ENCODE peak calls at places on chromosomes 1 and 21, in five cellular contexts. One of them, this sample, is unnamed.

GRCh38 chr1:38327559-38327973 is 281.0 kb upstream of the POU3F1 start:
- DNase-seq in GM10248: no peak
- DNase-seq in PC-9: no peak
- DNase-seq in mammary epithelial cell: no peak
- DNase-seq in Calu3: no peak
- DNase-seq in this sample: no peak

GRCh38 chr1:225735252-225736149 is 42.1 kb upstream of the SRP9 start:
- DNase-seq in PC-9: peak
- DNase-seq in GM10248: no peak
- DNase-seq in Calu3: peak
- DNase-seq in mammary epithelial cell: peak
- DNase-seq in this sample: no peak

GRCh38 chr1:68321084-68321685 is 88.9 kb upstream of the WLS start:
- DNase-seq in Calu3: peak
- DNase-seq in mammary epithelial cell: no peak
- DNase-seq in PC-9: peak
- DNase-seq in GM10248: peak
- DNase-seq in this sample: peak

GRCh38 chr1:233020441-233020840 is 70.0 kb downstream of the NTPCR start:
- DNase-seq in PC-9: no peak
- DNase-seq in GM10248: no peak
- DNase-seq in mammary epithelial cell: no peak
- DNase-seq in Calu3: no peak
- DNase-seq in this sample: no peak

GRCh38 chr1:81174052-81174451 is 626.7 kb upstream of the ADGRL2 start:
- DNase-seq in mammary epithelial cell: peak
- DNase-seq in GM10248: no peak
- DNase-seq in PC-9: peak
- DNase-seq in Calu3: peak
- DNase-seq in this sample: no peak

GRCh38 chr1:108962681-108963051 is 618 bp downstream of the CLCC1 start:
- DNase-seq in PC-9: peak
- DNase-seq in mammary epithelial cell: peak
- DNase-seq in Calu3: peak
- DNase-seq in GM10248: no peak
- DNase-seq in this sample: no peak

GRCh38 chr1:18761948-18762905 is 97.2 kb downstream of the TAS1R2 start:
- DNase-seq in Calu3: no peak
- DNase-seq in GM10248: no peak
- DNase-seq in PC-9: no peak
- DNase-seq in mammary epithelial cell: no peak
- DNase-seq in this sample: no peak

GRCh38 chr1:186500804-186501203 is 39.9 kb upstream of the PDC start:
- DNase-seq in GM10248: no peak
- DNase-seq in PC-9: no peak
- DNase-seq in Calu3: no peak
- DNase-seq in mammary epithelial cell: peak
- DNase-seq in this sample: no peak

GRCh38 chr1:61301824-61302652 is 219.7 kb downstream of the NFIA start:
- DNase-seq in Calu3: no peak
- DNase-seq in GM10248: no peak
- DNase-seq in PC-9: no peak
- DNase-seq in mammary epithelial cell: peak
- DNase-seq in this sample: no peak

GRCh38 chr1:42306977-42307376 is 28.1 kb downstream of the FOXJ3 start:
- DNase-seq in PC-9: no peak
- DNase-seq in mammary epithelial cell: no peak
- DNase-seq in Calu3: no peak
- DNase-seq in GM10248: no peak
- DNase-seq in this sample: no peak

GRCh38 chr21:28742527-28742926 is 250.2 kb downstream of the LTN1 start:
- DNase-seq in GM10248: no peak
- DNase-seq in PC-9: no peak
- DNase-seq in Calu3: no peak
- DNase-seq in mammary epithelial cell: peak
- DNase-seq in this sample: no peak
- TF ChIP-seq CTCF in GM10248: no peak
- TF ChIP-seq CTCF in PC-9: no peak
- TF ChIP-seq CTCF in Calu3: no peak
- TF ChIP-seq CTCF in mammary epithelial cell: peak
- TF ChIP-seq CTCF in this sample: no peak

GRCh38 chr21:24759348-24760118 is 847.7 kb downstream of the MRPL39 start:
- DNase-seq in GM10248: no peak
- DNase-seq in PC-9: no peak
- DNase-seq in mammary epithelial cell: no peak
- DNase-seq in Calu3: no peak
- DNase-seq in this sample: no peak
- TF ChIP-seq CTCF in GM10248: no peak
- TF ChIP-seq CTCF in PC-9: no peak
- TF ChIP-seq CTCF in mammary epithelial cell: no peak
- TF ChIP-seq CTCF in Calu3: no peak
- TF ChIP-seq CTCF in this sample: no peak

GRCh38 chr21:15061747-15062146 is 3.1 kb downstream of the NRIP1 start:
- DNase-seq in PC-9: no peak
- DNase-seq in GM10248: no peak
- DNase-seq in mammary epithelial cell: no peak
- DNase-seq in Calu3: no peak
- DNase-seq in this sample: no peak

GRCh38 chr21:15061284-15061683 is 3.5 kb downstream of the NRIP1 start:
- DNase-seq in GM10248: no peak
- DNase-seq in mammary epithelial cell: no peak
- DNase-seq in Calu3: no peak
- DNase-seq in PC-9: no peak
- DNase-seq in this sample: no peak

GRCh38 chr21:15063081-15063820 is 1.5 kb downstream of the NRIP1 start:
- DNase-seq in mammary epithelial cell: peak
- DNase-seq in PC-9: peak
- DNase-seq in Calu3: no peak
- DNase-seq in GM10248: no peak
- DNase-seq in this sample: peak

GRCh38 chr21:15063821-15064575 is 802 bp downstream of the NRIP1 start:
- DNase-seq in GM10248: no peak
- DNase-seq in Calu3: peak
- DNase-seq in mammary epithelial cell: peak
- DNase-seq in PC-9: peak
- DNase-seq in this sample: no peak

DNA sequence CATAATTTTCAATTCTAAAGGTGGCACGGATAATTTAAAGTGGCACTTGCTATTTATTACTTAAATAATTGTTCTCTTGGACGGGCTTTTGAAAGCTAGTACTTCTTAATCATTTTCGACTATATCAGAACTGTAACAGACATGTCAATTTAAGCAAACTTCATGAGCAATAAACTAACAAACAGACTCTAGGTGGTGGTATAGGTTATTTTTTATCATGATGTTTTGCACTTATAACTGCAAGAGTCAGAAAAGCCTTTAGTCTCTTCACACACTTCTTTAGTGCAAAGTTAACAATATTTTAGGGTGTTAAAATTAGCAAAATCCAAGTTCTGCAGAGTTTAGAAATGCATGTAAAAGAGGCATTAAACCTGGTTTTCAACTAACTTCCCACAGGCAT is 2.2 kb downstream of the NRIP1 start:
- DNase-seq in mammary epithelial cell: no peak
- DNase-seq in GM10248: peak
- DNase-seq in PC-9: no peak
- DNase-seq in Calu3: no peak
- DNase-seq in this sample: peak
- TF ChIP-seq CTCF in mammary epithelial cell: no peak
- TF ChIP-seq CTCF in GM10248: no peak
- TF ChIP-seq CTCF in PC-9: peak
- TF ChIP-seq CTCF in Calu3: no peak
- TF ChIP-seq CTCF in this sample: no peak

GRCh38 chr1:50424940-50425375 is 1.7 kb upstream of the DMRTA2 start:
- DNase-seq in PC-9: no peak
- DNase-seq in Calu3: no peak
- DNase-seq in GM10248: no peak
- DNase-seq in mammary epithelial cell: no peak
- DNase-seq in this sample: no peak

GRCh38 chr1:50426108-50426700 is 3.0 kb upstream of the DMRTA2 start:
- DNase-seq in Calu3: no peak
- DNase-seq in PC-9: no peak
- DNase-seq in mammary epithelial cell: no peak
- DNase-seq in GM10248: no peak
- DNase-seq in this sample: no peak

GRCh38 chr1:50426702-50427085 is 3.5 kb upstream of the DMRTA2 start:
- DNase-seq in mammary epithelial cell: no peak
- DNase-seq in GM10248: no peak
- DNase-seq in PC-9: no peak
- DNase-seq in Calu3: no peak
- DNase-seq in this sample: no peak

GRCh38 chr1:50424045-50424939 is 1.0 kb upstream of the DMRTA2 start:
- DNase-seq in mammary epithelial cell: no peak
- DNase-seq in Calu3: no peak
- DNase-seq in PC-9: no peak
- DNase-seq in GM10248: peak
- DNase-seq in this sample: peak

DNA sequence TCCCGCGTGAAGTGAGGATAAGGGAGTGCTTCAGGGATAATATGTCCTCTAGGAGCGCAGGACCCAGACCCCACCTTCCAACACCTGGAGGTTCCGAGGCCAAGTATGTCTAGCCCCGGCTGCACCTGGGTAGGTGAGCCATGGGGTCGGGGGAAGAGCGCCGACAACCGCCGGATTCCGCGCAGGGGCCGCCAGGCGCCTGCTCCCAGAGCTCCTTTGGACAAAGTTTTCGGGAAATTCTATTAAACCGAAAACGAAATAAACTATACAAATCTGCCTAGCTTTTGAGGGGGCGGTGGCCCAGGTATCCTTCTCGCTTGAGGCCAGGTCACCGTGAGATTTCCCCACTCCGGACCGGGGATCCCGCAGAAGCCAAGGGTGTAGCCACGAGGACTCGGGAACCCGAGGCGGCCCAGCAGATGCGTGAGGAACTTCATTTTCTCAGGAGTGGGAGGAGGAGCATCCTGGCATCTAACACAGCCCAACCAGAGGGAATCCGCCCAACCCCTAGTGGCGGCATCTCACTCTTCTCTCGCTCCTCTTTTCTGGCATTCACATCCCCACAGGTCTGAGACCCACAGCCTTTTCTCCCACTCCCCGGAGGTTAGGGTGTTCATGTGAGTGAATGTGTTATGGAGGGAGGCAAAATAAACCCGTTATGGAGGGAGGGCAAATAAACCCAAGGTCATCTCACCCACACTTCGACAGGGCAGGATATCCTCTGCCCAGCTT is 2.3 kb upstream of the DMRTA2 start:
- DNase-seq in Calu3: no peak
- DNase-seq in mammary epithelial cell: no peak
- DNase-seq in GM10248: no peak
- DNase-seq in PC-9: no peak
- DNase-seq in this sample: peak
- TF ChIP-seq CTCF in Calu3: no peak
- TF ChIP-seq CTCF in mammary epithelial cell: peak
- TF ChIP-seq CTCF in GM10248: no peak
- TF ChIP-seq CTCF in PC-9: no peak
- TF ChIP-seq CTCF in this sample: no peak

This sample was measured in GM20000.